ENCODE peak calls at places on chromosomes 3 and 15, in six cellular contexts. P is progenitor cell of endocrine pancreas; M is right atrium auricular region; X is CD4-positive, alpha-beta T cell; A is heart right ventricle; F is heart left ventricle. L is an unnamed sample.

GRCh38 chr3:32195995-32196540 is 42.4 kb upstream of the CMTM8 start:
- DNase-seq in X (no peak), P (no peak), F (no peak), A (no peak), M (no peak), L (no peak)

GRCh38 chr15:67067161-67067853 is 1.9 kb downstream of the SMAD3 start:
- DNase-seq in F (no peak), P (no peak), A (peak), M (no peak), X (no peak), L (no peak)

GRCh38 chr3:148902173-148902791 is 37.2 kb downstream of the CPA3 start:
- DNase-seq in X (no peak), P (no peak), A (no peak), F (no peak), M (no peak), L (no peak)

GRCh38 chr15:67593561-67593960 is 51.1 kb downstream of the MAP2K5 start:
- DNase-seq in A (no peak), P (no peak), M (no peak), X (no peak), F (no peak), L (no peak)

GRCh38 chr3:188153498-188153948 is 434 bp upstream of the LPP start:
- DNase-seq in X (peak), P (no peak), A (peak), M (peak), F (peak), L (no peak)

GRCh38 chr3:33456756-33457155 is 16.6 kb upstream of the UBP1 start:
- DNase-seq in F (no peak), A (no peak), M (no peak), P (no peak), X (no peak), L (no peak)

GRCh38 chr15:77975332-77976119 is 102.0 kb downstream of the TBC1D2B start:
- DNase-seq in M (no peak), X (no peak), F (peak), P (no peak), A (no peak), L (peak)

GRCh38 chr3:150133293-150133692 is 162.6 kb upstream of the PFN2 start:
- DNase-seq in A (no peak), F (no peak), X (no peak), M (no peak), P (no peak), L (no peak)

GRCh38 chr15:82398785-82399184 is 30.8 kb upstream of the GOLGA6L9 start:
- DNase-seq in X (no peak), F (no peak), A (no peak), P (no peak), M (no peak), L (no peak)

GRCh38 chr3:9947025-9947995 is 4.9 kb downstream of the PRRT3 start:
- DNase-seq in X (no peak), F (peak), A (peak), P (peak), M (peak), L (no peak)

GRCh38 chr3:132513057-132513456 is 84.0 kb upstream of the ACKR4 start:
- DNase-seq in M (no peak), P (no peak), X (no peak), A (no peak), F (no peak), L (no peak)

GRCh38 chr3:116067275-116067674 is 378.0 kb downstream of the LSAMP start:
- DNase-seq in A (no peak), M (no peak), X (no peak), P (no peak), F (no peak), L (no peak)

GRCh38 chr3:161770532-161771386 is 274.2 kb downstream of the OTOL1 start:
- DNase-seq in M (no peak), P (no peak), A (no peak), F (no peak), X (no peak), L (no peak)

GRCh38 chr3:58683001-58683845 is 16.6 kb upstream of the FAM3D start:
- DNase-seq in X (no peak), P (no peak), A (no peak), F (no peak), M (peak), L (no peak)

GRCh38 chr3:119883461-119884160 is 101.7 kb downstream of the NR1I2 start:
- DNase-seq in F (no peak), X (no peak), P (no peak), A (no peak), M (no peak), L (no peak)

GRCh38 chr3:184354121-184354728 is 7.2 kb downstream of the CLCN2 start:
- DNase-seq in F (no peak), P (peak), M (no peak), X (peak), A (peak), L (no peak)

GRCh38 chr3:46978381-46978780 is 1.1 kb upstream of the NBEAL2 start:
- DNase-seq in P (no peak), M (no peak), X (no peak), A (no peak), F (no peak), L (no peak)

GRCh38 chr3:23832523-23832922 is 26.8 kb downstream of the UBE2E1 start:
- DNase-seq in F (no peak), P (no peak), X (no peak), M (no peak), A (no peak), L (no peak)

GRCh38 chr15:24976932-24977331 is 22.1 kb downstream of the SNRPN start:
- DNase-seq in P (no peak), X (no peak), A (no peak), F (no peak), M (no peak), L (no peak)
- TF ChIP-seq CTCF in P (peak), X (no peak), A (no peak), F (no peak), M (no peak), L (peak)

GRCh38 chr15:71800835-71801745 is 9.3 kb upstream of the NR2E3 start:
- DNase-seq in F (no peak), M (no peak), P (peak), X (no peak), A (no peak), L (peak)
- TF ChIP-seq CTCF in F (peak), M (peak), P (peak), X (no peak), A (peak), L (peak)

GRCh38 chr3:63910873-63911272 is 1.3 kb downstream of the SCAANT1 start:
- DNase-seq in F (no peak), A (no peak), P (no peak), X (no peak), M (no peak), L (no peak)

GRCh38 chr3:63912768-63913588 is 795 bp upstream of the SCAANT1 start:
- DNase-seq in P (peak), M (peak), A (peak), F (peak), X (peak), L (no peak)

GRCh38 chr3:63911395-63911900 is 735 bp downstream of the SCAANT1 start:
- DNase-seq in X (no peak), A (no peak), P (no peak), F (no peak), M (no peak), L (no peak)

GRCh38 chr3:63914312-63914711 is 2.1 kb upstream of the SCAANT1 start:
- DNase-seq in M (peak), A (no peak), F (peak), X (no peak), P (no peak), L (no peak)

DNA sequence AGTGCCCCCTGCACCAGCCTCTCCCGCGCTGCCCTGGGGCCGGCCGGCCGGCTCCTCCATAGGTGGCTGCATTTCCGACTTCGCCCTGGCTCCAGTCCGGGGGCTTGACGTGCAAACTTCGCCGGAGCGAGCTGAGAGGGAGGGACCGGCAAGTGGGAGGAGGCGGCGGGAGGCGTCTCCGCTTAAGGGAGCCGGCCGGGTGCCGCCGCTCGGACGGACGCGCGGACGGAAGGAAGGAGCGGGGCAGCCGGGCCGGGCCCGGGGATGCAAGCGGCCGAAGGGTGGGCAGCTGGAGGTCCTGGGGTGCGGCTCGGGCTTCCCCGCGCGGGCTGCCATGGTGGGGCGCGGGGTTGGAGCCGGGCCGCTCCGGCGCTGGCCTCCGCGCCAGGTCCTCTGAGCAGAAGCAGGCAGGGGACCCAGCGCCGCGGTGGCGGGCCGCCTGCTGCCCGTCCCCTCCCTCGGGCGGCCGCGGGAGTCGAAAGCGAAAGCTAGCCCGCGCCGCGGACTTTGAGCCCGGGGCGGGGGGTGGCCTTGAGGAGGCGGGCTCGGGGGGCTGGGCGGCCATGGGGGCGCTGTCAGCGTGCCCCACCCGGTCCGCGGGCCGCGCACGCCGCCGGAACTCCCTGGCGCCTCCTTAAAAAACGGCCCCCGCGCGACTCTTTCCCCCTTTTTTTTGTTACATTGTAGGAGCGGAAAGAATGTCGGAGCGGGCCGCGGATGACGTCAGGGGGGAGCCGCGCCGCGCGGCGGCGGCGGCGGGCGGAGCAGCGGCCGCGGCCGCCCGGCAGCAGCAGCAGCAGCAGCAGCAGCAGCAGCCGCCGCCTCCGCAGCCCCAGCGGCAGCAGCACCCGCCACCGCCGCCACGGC is at the start of gene SCAANT1:
- DNase-seq in M (peak), F (peak), A (peak), P (peak), X (peak), L (peak)
- TF ChIP-seq CTCF in M (no peak), F (no peak), A (no peak), P (peak), X (no peak), L (peak)

GRCh38 chr3:13191016-13191415 is 117.8 kb upstream of the IQSEC1 start:
- DNase-seq in X (no peak), P (no peak), A (no peak), F (no peak), M (no peak), L (no peak)

GRCh38 chr3:13193320-13194284 is 120.4 kb upstream of the IQSEC1 start:
- DNase-seq in X (no peak), F (no peak), P (no peak), A (no peak), M (no peak), L (no peak)

GRCh38 chr3:13194285-13195209 is 121.3 kb upstream of the IQSEC1 start:
- DNase-seq in F (no peak), M (no peak), X (no peak), P (no peak), A (no peak), L (no peak)

GRCh38 chr3:13190376-13190762 is 117.1 kb upstream of the IQSEC1 start:
- DNase-seq in F (no peak), X (no peak), P (no peak), M (no peak), A (no peak), L (no peak)

DNA sequence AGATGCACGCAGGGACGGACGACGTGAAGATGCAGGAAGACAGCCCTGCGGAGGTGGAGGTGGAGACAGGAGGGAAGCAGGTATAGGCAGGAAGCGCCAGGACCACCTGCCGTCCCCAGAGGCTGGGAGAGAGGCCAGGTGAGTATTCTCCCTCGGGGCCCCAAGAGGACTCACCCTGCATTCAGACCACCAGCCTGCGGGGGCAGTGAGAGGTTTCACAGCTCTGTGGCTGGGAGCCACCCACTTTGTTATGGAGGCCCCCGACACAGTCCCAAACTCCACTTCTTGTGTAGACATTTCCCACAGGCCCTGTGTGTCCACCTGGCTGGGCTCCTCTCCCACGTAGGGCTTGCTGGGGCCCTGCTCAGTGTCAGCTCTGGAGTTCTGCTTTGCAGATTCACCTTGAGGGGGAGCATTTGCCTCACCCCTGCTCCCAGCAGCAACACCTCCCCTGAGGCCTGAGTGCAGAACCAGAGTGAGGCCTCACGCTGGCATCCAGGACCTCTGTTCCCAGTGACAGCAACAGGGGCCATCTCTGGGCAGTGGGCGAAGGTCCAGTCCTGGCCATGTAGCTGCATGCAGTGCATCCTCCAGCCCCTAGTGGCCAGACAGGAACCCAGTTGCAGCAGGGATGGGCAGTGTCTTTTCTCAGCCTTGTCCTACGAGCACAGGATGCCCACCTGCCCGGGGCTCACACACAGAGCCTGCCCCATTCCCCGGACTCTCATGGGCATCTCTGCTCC is 119.4 kb upstream of the IQSEC1 start:
- DNase-seq in P (no peak), A (no peak), X (no peak), F (no peak), M (no peak), L (no peak)
- TF ChIP-seq CTCF in P (peak), A (peak), X (no peak), F (no peak), M (no peak), L (peak)

GRCh38 chr15:81301815-81302399 is 22.0 kb downstream of the STARD5 start:
- DNase-seq in A (no peak), F (peak), M (no peak), P (no peak), X (no peak), L (no peak)
- TF ChIP-seq CTCF in A (no peak), F (no peak), M (no peak), P (no peak), X (no peak), L (no peak)

GRCh38 chr3:53845103-53845880 is 927 bp downstream of the CHDH start:
- DNase-seq in X (no peak), M (peak), A (peak), F (peak), P (no peak), L (no peak)
- TF ChIP-seq CTCF in X (no peak), M (no peak), A (peak), F (no peak), P (peak), L (peak)

L was measured in type B pancreatic cell.